ENCODE peak calls at places on chromosomes 5 and 9, in seven cellular contexts. H is lung, M is right atrium auricular region, J is GM23248, O is PC-3, I is epithelial cell of proximal tubule, P is Panc1. B is an unnamed sample.
A peak's percentile ranks its signal among the peaks of the same experiment; 100 is the strongest.

GRCh38 chr5:74206571-74207550 is 433.7 kb downstream of the ENC1 start:
- DNase-seq in H (peak; percentile 59), J (peak; percentile 92), O (peak; percentile 26), P (no peak), I (peak; percentile 62), M (peak; percentile 67), B (no peak)

GRCh38 chr5:132459983-132460834 is 30.4 kb downstream of the IRF1 start:
- DNase-seq in O (no peak), H (peak; percentile 56), M (no peak), P (no peak), J (no peak), I (no peak), B (no peak)

GRCh38 chr9:109771796-109772525 is 8.0 kb upstream of the PALM2AKAP2 start:
- DNase-seq in I (no peak), P (no peak), J (peak; percentile 45), H (no peak), M (no peak), O (no peak), B (no peak)

GRCh38 chr9:125176632-125177031 is 13.0 kb downstream of the PPP6C start:
- DNase-seq in P (no peak), I (no peak), M (no peak), J (peak; percentile 64), H (no peak), O (no peak), B (no peak)

GRCh38 chr9:109705515-109705914 is 74.5 kb upstream of the PALM2AKAP2 start:
- DNase-seq in O (peak; percentile 66), P (peak; percentile 8), I (peak; percentile 18), J (peak; percentile 69), M (no peak), H (no peak), B (no peak)

GRCh38 chr5:137376127-137376526 is 123.0 kb downstream of the SPOCK1 start:
- DNase-seq in P (no peak), I (no peak), M (no peak), H (peak; percentile 72), J (no peak), O (no peak), B (no peak)

GRCh38 chr5:134659456-134659855 is 10.9 kb downstream of the SEC24A start:
- DNase-seq in M (no peak), H (no peak), P (no peak), O (no peak), J (no peak), I (no peak), B (no peak)

GRCh38 chr5:86929123-86929766 is 311.5 kb downstream of the COX7C start:
- DNase-seq in M (no peak), O (no peak), H (no peak), I (no peak), J (no peak), P (no peak), B (no peak)

GRCh38 chr5:26828294-26828693 is 210.1 kb downstream of the CDH9 start:
- DNase-seq in P (no peak), O (no peak), H (no peak), J (no peak), I (no peak), M (no peak), B (no peak)

GRCh38 chr9:122991370-122991830 is 42.1 kb upstream of the GPR21 start:
- DNase-seq in O (peak; percentile 66), I (peak; percentile 73), J (peak; percentile 94), H (peak; percentile 28), M (no peak), P (peak; percentile 13), B (no peak)

GRCh38 chr9:503881-504852 is 289.5 kb downstream of the DOCK8 start:
- DNase-seq in M (peak; percentile 66), P (no peak), H (peak; percentile 78), O (peak; percentile 76), I (no peak), J (peak; percentile 71), B (no peak)

GRCh38 chr5:73321757-73322452 is 126.7 kb downstream of the FOXD1 start:
- DNase-seq in P (peak; percentile 80), I (peak; percentile 87), M (no peak), O (peak; percentile 89), J (peak; percentile 96), H (no peak), B (no peak)

GRCh38 chr5:134524826-134525686 is at the start of gene JADE2:
- DNase-seq in I (no peak), J (peak; percentile 91), M (no peak), P (no peak), H (peak; percentile 68), O (peak; percentile 61), B (no peak)

DNA sequence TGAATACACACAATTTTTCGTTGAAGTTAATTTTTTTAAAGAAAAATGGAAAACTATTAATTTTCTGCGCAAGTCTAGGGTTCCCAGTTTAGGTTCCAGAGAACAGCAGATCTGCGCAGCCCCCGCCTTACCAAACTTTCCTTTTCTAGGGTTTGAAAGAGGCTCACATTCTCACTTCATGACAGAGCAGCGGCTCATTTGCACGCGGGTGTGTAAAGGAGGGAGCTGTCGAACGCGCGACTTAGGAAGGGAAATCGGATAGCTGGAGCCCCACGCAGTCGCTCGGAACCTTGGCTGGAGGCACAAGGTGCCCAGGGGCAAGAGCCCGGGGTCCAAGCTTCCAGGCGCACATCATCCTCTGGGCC is 198.9 kb downstream of the MEF2C start:
- DNase-seq in I (no peak), H (no peak), P (no peak), O (no peak), M (no peak), J (no peak), B (no peak)
- H3K4me3 ChIP-seq in I (no peak overlapping the region), H (no peak overlapping the region), P (no peak overlapping the region), O (no peak overlapping the region), M (no peak overlapping the region), J (no peak overlapping the region), B (no peak overlapping the region)

GRCh38 chr5:174724484-174725260 is at the start of gene MSX2:
- DNase-seq in M (peak; percentile 90), P (peak; percentile 63), J (peak; percentile 97), I (no peak), H (peak; percentile 85), O (peak; percentile 77), B (no peak)

GRCh38 chr5:174723979-174724483 is 351 bp upstream of the MSX2 start:
- DNase-seq in H (no peak), J (peak; percentile 45), M (no peak), I (no peak), P (no peak), O (peak; percentile 14), B (no peak)

GRCh38 chr5:174725991-174726601 is 1.7 kb downstream of the MSX2 start:
- DNase-seq in J (no peak), P (no peak), O (no peak), H (no peak), I (no peak), M (no peak), B (no peak)

GRCh38 chr5:174726916-174727793 is 2.8 kb downstream of the MSX2 start:
- DNase-seq in P (no peak), J (no peak), I (no peak), O (no peak), H (no peak), M (no peak), B (no peak)

DNA sequence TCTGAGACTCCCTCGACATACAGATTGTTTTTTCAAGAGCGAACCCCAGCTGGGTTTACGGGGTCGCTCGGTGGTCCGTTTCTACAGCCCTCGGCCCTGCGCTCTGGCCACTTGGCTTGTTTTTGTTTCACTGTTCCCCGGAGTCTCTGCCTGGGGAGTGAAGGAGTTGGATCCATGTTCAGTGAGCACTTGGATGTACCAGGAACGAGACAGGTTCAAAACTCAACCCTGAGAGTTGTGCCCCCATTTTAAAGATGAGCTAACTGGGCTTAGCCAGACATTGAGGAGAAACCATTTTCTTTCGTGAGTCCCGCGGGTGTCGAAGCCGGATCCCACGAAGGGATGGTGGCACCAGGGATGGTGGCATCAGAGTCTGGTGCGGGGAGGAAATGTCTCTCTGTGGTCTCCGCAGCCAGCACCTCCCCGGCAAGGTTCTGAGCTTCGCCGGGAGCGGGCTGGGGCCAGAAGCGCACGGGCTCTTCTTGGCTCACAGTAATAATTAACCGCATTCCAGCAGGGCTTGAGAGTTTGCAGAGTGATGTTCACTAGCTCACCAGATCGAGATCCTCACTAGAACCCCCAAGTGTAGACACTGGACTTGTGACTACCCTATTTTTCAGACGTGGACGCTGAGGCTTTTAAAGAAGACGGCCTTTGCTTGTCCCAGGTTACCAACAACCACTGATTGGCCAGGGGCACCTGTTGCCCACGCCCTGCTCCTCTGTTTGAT is 1.0 kb downstream of the MSX2 start:
- DNase-seq in P (no peak), I (no peak), M (no peak), J (no peak), O (no peak), H (no peak), B (no peak)
- H3K4me3 ChIP-seq in P (peak overlapping the region; percentile 84), I (peak overlapping the region; percentile 48), M (peak overlapping the region; percentile 59), J (peak overlapping the region; percentile 73), O (peak overlapping the region; percentile 81), H (peak overlapping the region; percentile 17), B (peak overlapping the region; percentile 66)

GRCh38 chr9:114365194-114365593 is 22.6 kb downstream of the AKNA start:
- DNase-seq in I (no peak), J (no peak), H (no peak), P (no peak), O (no peak), M (no peak), B (no peak)

GRCh38 chr9:114362394-114362793 is 25.4 kb downstream of the AKNA start:
- DNase-seq in J (no peak), P (no peak), O (no peak), M (no peak), I (no peak), H (no peak), B (no peak)

GRCh38 chr9:114363424-114363823 is 24.4 kb downstream of the AKNA start:
- DNase-seq in I (no peak), M (no peak), O (no peak), H (no peak), P (no peak), J (no peak), B (no peak)

GRCh38 chr9:114364528-114365041 is 23.2 kb downstream of the AKNA start:
- DNase-seq in P (no peak), M (no peak), O (peak; percentile 62), J (peak; percentile 30), I (peak; percentile 92), H (no peak), B (no peak)

GRCh38 chr9:114364123-114364522 is 23.7 kb downstream of the AKNA start:
- DNase-seq in J (peak; percentile 89), I (peak; percentile 98), O (peak; percentile 78), P (no peak), H (no peak), M (no peak), B (no peak)
- H3K4me3 ChIP-seq in J (no peak overlapping the region), I (no peak overlapping the region), O (no peak overlapping the region), P (no peak overlapping the region), H (no peak overlapping the region), M (no peak overlapping the region), B (no peak overlapping the region)

DNA sequence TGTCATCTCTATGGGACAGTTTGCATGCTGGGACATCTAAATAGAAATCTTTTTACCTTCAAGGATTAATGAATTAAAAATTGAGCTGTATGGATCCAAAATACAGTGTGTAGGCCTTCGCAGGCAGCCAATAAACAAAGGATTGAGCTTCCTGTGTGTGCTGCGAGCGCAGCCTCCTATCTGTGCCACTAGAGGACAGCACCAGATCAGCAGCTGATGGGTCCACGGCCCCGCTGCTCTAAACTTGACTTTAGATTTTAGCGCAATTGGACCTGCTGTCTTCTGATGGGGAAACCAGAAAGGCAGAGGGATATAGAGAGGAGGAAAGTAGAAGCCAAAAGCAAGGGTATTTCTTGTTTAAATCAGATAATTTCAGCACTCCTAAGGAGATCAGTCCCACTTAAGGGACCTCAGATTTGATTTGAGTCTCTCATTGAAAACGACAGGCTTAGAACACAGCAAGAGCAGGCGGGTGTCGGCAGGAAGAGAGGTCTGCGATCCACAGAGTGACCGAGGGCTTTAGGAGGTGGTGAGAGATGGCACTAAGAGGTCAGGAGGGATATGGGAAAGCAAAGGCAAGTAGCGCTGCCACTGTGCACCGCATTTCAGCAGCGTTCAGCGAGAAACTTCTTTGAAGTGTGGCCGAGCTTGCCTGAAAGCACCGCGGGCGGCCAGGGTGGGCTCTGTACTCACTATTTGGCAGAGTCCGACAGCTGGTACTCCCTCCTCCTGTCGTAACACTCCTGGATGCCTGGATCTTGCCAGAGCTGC is 214.3 kb downstream of the GNA14 start:
- DNase-seq in H (peak; percentile 58), M (no peak), P (no peak), O (peak; percentile 64), J (peak; percentile 87), I (no peak), B (no peak)
- H3K4me3 ChIP-seq in H (no peak overlapping the region), M (no peak overlapping the region), P (no peak overlapping the region), O (no peak overlapping the region), J (no peak overlapping the region), I (no peak overlapping the region), B (no peak overlapping the region)